ENCODE peak calls at places on chromosome 15, in six cellular contexts. S is psoas muscle; K is right cardiac atrium; V is CD8-positive, alpha-beta memory T cell; Z is OCI-LY7; B is lower lobe of right lung. A is an unnamed sample.

GRCh38 chr15:39594764-39595620 is 14.1 kb downstream of the THBS1 start:
- DNase-seq in S (no peak), K (no peak), V (no peak), Z (no peak), B (no peak), A (no peak)

GRCh38 chr15:62360286-62360685 is 195.2 kb upstream of the C2CD4B start:
- DNase-seq in S (no peak), K (peak; percentile 28), V (no peak), Z (no peak), B (no peak), A (no peak)

GRCh38 chr15:63699391-63699790 is 102.2 kb downstream of the FBXL22 start:
- DNase-seq in S (no peak), K (no peak), V (no peak), Z (no peak), B (no peak), A (no peak)

GRCh38 chr15:90871097-90871715 is 2.8 kb downstream of the FURIN start:
- DNase-seq in S (peak; percentile 62), K (no peak), V (peak; percentile 18), Z (peak; percentile 50), B (no peak), A (peak; percentile 32)

GRCh38 chr15:47460775-47461174 is 256.5 kb upstream of the SEMA6D start:
- DNase-seq in S (no peak), K (no peak), V (no peak), Z (peak; percentile 1), B (peak; percentile 19), A (no peak)

GRCh38 chr15:40844543-40844981 is 714 bp downstream of the SPINT1 start:
- DNase-seq in S (peak; percentile 29), K (no peak), V (no peak), Z (no peak), B (peak; percentile 73), A (peak; percentile 54)

GRCh38 chr15:95733931-95734330 is 596.6 kb upstream of the NR2F2 start:
- DNase-seq in S (no peak), K (no peak), V (no peak), Z (no peak), B (no peak), A (peak; percentile 52)

GRCh38 chr15:58629625-58630024 is 119.9 kb downstream of the ADAM10 start:
- DNase-seq in S (no peak), K (no peak), V (no peak), Z (no peak), B (no peak), A (no peak)

GRCh38 chr15:68819451-68820204 is 1.1 kb downstream of the ANP32A start:
- DNase-seq in S (peak; percentile 44), K (peak; percentile 35), V (no peak), Z (peak; percentile 58), B (peak; percentile 65), A (peak; percentile 65)

GRCh38 chr15:26028086-26028740 is 165.1 kb upstream of the ATP10A start:
- DNase-seq in S (no peak), K (no peak), V (no peak), Z (no peak), B (no peak), A (no peak)

GRCh38 chr15:51647128-51647562 is 24.6 kb upstream of the DMXL2 start:
- DNase-seq in S (peak; percentile 33), K (peak; percentile 47), V (no peak), Z (peak; percentile 3), B (peak; percentile 65), A (no peak)

GRCh38 chr15:88400069-88400468 is 67.1 kb downstream of the MRPL46 start:
- DNase-seq in S (no peak), K (no peak), V (no peak), Z (no peak), B (no peak), A (no peak)

GRCh38 chr15:94579261-94579660 is 347.9 kb downstream of the MCTP2 start:
- DNase-seq in S (no peak), K (no peak), V (no peak), Z (no peak), B (no peak), A (no peak)

GRCh38 chr15:35603298-35603697 is 57.3 kb upstream of the DPH6 start:
- DNase-seq in S (no peak), K (no peak), V (no peak), Z (no peak), B (no peak), A (no peak)

GRCh38 chr15:68419301-68420175 is 12.4 kb downstream of the ITGA11 start:
- DNase-seq in S (no peak), K (no peak), V (no peak), Z (no peak), B (no peak), A (no peak)

GRCh38 chr15:31306036-31306425 is 20.6 kb upstream of the KLF13 start:
- DNase-seq in S (no peak), K (no peak), V (no peak), Z (no peak), B (no peak), A (no peak)

GRCh38 chr15:49331951-49332350 is 91.1 kb upstream of the FGF7 start:
- DNase-seq in S (no peak), K (no peak), V (no peak), Z (no peak), B (no peak), A (peak; percentile 5)

GRCh38 chr15:31327674-31328424 is 1.2 kb downstream of the KLF13 start:
- DNase-seq in S (peak; percentile 56), K (peak; percentile 55), V (peak; percentile 80), Z (peak; percentile 73), B (peak; percentile 87), A (peak; percentile 81)

GRCh38 chr15:61994216-61994615 is 66.0 kb downstream of the VPS13C start:
- DNase-seq in S (no peak), K (no peak), V (no peak), Z (no peak), B (no peak), A (no peak)

GRCh38 chr15:61062268-61062667 is 166.8 kb downstream of the RORA start:
- DNase-seq in S (no peak), K (peak; percentile 43), V (no peak), Z (no peak), B (no peak), A (no peak)

GRCh38 chr15:71056111-71056510 is 59.2 kb upstream of the THSD4 start:
- DNase-seq in S (no peak), K (no peak), V (no peak), Z (no peak), B (no peak), A (no peak)

GRCh38 chr15:71054286-71054952 is 60.9 kb upstream of the THSD4 start:
- DNase-seq in S (no peak), K (no peak), V (no peak), Z (no peak), B (no peak), A (no peak)

GRCh38 chr15:71057143-71057542 is 58.1 kb upstream of the THSD4 start:
- DNase-seq in S (no peak), K (no peak), V (no peak), Z (no peak), B (no peak), A (no peak)

GRCh38 chr15:71057581-71057980 is 57.7 kb upstream of the THSD4 start:
- DNase-seq in S (no peak), K (no peak), V (no peak), Z (no peak), B (no peak), A (no peak)

DNA sequence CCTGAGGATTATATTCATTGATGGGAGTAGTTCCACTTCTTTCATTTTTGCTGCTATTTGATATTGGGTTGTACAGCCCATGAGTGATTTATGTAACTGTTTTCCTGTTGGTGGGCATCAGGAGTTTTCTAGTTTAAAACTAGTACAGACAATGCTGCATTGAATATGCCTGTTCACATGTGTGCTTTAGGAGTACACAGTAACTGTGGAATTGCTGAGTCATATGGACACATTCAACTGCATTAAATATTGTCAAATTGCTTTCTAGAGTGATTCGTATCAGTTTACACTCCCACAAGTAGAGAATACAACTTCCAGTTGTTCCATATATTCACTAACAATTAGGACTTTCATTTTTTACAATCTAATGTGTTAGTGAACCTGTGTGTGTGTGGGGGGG is 59.8 kb upstream of the THSD4 start:
- DNase-seq in S (no peak), K (no peak), V (no peak), Z (no peak), B (no peak), A (no peak)
- H3K4me1 ChIP-seq in S (no peaks in the 10 kb centered on the region), K (no peaks in the 10 kb centered on the region), V (no peaks in the 10 kb centered on the region), Z (no peaks in the 10 kb centered on the region), B (no peaks in the 10 kb centered on the region), A (no peaks in the 10 kb centered on the region)

GRCh38 chr15:78067328-78068241 is 9.9 kb downstream of the TBC1D2B start:
- DNase-seq in S (no peak), K (no peak), V (no peak), Z (no peak), B (no peak), A (no peak)

GRCh38 chr15:78063966-78064365 is 13.5 kb downstream of the TBC1D2B start:
- DNase-seq in S (no peak), K (no peak), V (no peak), Z (no peak), B (no peak), A (no peak)

GRCh38 chr15:78064544-78064943 is 13.0 kb downstream of the TBC1D2B start:
- DNase-seq in S (no peak), K (no peak), V (no peak), Z (no peak), B (no peak), A (no peak)

GRCh38 chr15:78065284-78065872 is 12.1 kb downstream of the TBC1D2B start:
- DNase-seq in S (peak; percentile 71), K (peak; percentile 63), V (no peak), Z (no peak), B (peak; percentile 72), A (no peak)

GRCh38 chr15:78065973-78066946 is 11.3 kb downstream of the TBC1D2B start:
- DNase-seq in S (no peak), K (no peak), V (no peak), Z (peak; percentile 63), B (no peak), A (no peak)
- H3K4me1 ChIP-seq in S (peaks cover 80% of the 10 kb centered on the region), K (peaks cover 34% of the 10 kb centered on the region), V (peaks cover 96% of the 10 kb centered on the region), Z (peaks cover 95% of the 10 kb centered on the region), B (peaks cover 99% of the 10 kb centered on the region), A (peaks cover 93% of the 10 kb centered on the region)

DNA sequence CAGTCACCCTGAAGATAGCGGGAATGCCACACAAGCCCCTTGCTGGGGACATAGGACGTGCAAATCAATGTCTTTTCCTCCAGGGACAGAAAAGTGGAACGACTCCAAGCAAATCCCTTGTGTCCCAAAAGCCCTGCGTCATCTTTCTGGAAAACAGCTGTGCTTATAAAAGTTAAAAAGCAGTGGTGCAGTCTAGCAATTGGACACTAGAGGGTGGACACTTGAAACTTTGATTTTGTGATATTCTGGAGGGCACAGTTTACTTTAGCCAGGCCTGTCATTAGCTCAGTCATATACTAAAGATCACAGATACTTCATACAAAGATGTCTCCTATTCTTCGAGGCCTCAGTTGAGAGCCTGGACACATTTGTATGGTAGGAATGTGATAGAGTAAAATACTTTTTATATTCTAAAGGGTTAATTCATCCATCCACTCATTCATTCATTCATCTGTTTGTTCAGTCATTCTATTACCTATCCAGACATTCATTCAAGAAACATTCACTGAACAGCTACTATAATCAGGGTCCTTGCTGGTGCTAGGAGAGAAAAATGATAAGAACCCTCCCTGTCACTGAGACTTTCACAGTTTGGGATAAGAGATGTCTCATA is 63.8 kb upstream of the ANKRD34C start:
- DNase-seq in S (no peak), K (no peak), V (no peak), Z (no peak), B (no peak), A (no peak)
- H3K4me1 ChIP-seq in S (no peaks in the 10 kb centered on the region), K (no peaks in the 10 kb centered on the region), V (no peaks in the 10 kb centered on the region), Z (no peaks in the 10 kb centered on the region), B (no peaks in the 10 kb centered on the region), A (no peaks in the 10 kb centered on the region)

DNA sequence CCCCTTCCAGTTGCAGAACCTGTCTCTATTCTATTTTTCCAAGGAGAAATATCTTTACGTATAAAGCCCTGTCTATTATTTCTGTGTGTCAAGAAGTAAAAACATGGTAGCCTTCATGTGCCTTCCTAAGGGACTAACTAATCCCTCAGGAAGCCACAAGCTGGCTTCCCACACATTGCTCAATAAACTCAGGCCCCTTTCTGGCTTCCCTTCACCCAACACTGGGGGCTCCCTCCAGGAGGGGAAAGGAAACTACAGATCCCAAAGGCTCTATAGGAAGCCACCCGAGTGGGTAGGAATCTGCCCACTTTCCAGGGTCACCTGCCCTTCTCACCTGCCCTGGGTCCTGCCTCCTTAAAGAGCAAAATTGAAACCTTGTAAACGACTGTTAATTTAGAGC is 4.6 kb downstream of the TLE3 start:
- DNase-seq in S (no peak), K (no peak), V (no peak), Z (no peak), B (no peak), A (no peak)
- H3K4me1 ChIP-seq in S (peaks cover 68% of the 10 kb centered on the region), K (peaks cover 29% of the 10 kb centered on the region), V (peaks cover 63% of the 10 kb centered on the region), Z (peaks cover 26% of the 10 kb centered on the region), B (peaks cover 79% of the 10 kb centered on the region), A (peaks cover 66% of the 10 kb centered on the region)